ENCODE peak calls at places on chromosomes 2 and 18, in ten cellular contexts. M is tibial artery, J is colonic mucosa, B is right atrium auricular region, Z is tibial nerve, S is AG04449, W is transverse colon, X is bronchial epithelial cell, Q is heart left ventricle, V is HL-60. D is an unnamed sample.

GRCh38 chr2:215137741-215138340 is 585 bp downstream of the ABCA12 start:
- DNase-seq in W (no peak), X (peak), S (no peak), V (no peak), B (no peak), M (no peak), Z (no peak), J (no peak), Q (no peak), D (no peak)

GRCh38 chr2:54461251-54461650 is 5.1 kb downstream of the SPTBN1 start:
- DNase-seq in B (no peak), V (no peak), W (no peak), M (no peak), Q (no peak), J (no peak), X (peak), S (no peak), Z (no peak), D (no peak)

GRCh38 chr18:70536370-70537062 is 247.7 kb downstream of the SOCS6 start:
- DNase-seq in J (no peak), M (no peak), S (no peak), X (no peak), Z (no peak), V (no peak), W (no peak), Q (no peak), B (no peak), D (no peak)

GRCh38 chr18:44039826-44040225 is 640.9 kb upstream of the SETBP1 start:
- DNase-seq in X (peak), Z (no peak), M (no peak), W (no peak), V (no peak), B (no peak), S (no peak), J (no peak), Q (no peak), D (no peak)

GRCh38 chr2:177295479-177295878 is 31.0 kb upstream of the NFE2L2 start:
- DNase-seq in V (no peak), S (peak), X (no peak), B (no peak), Q (no peak), J (no peak), Z (peak), W (no peak), M (no peak), D (no peak)

GRCh38 chr2:85222792-85223191 is 89.6 kb downstream of the TCF7L1 start:
- DNase-seq in J (no peak), Q (no peak), S (no peak), X (peak), B (no peak), M (no peak), W (no peak), Z (no peak), V (no peak), D (no peak)

GRCh38 chr2:21392660-21393059 is 268.9 kb downstream of the TDRD15 start:
- DNase-seq in S (no peak), V (no peak), M (no peak), W (no peak), Q (no peak), J (no peak), Z (no peak), X (no peak), B (no peak), D (no peak)

GRCh38 chr2:8656160-8656641 is 25.7 kb upstream of the ID2 start:
- DNase-seq in B (no peak), V (no peak), W (no peak), Z (no peak), X (no peak), Q (no peak), J (no peak), S (no peak), M (no peak), D (no peak)

GRCh38 chr18:3529597-3529996 is 79.6 kb downstream of the TGIF1 start:
- DNase-seq in M (no peak), V (no peak), B (no peak), J (no peak), X (no peak), Q (no peak), Z (no peak), W (no peak), S (no peak), D (no peak)

GRCh38 chr2:133264951-133265949 is 303.0 kb downstream of the NCKAP5 start:
- DNase-seq in W (peak), S (no peak), V (no peak), X (no peak), J (peak), M (no peak), Z (no peak), B (no peak), Q (peak), D (no peak)

GRCh38 chr2:148221166-148221565 is 200.3 kb downstream of the MBD5 start:
- DNase-seq in J (no peak), M (no peak), V (peak), B (no peak), S (no peak), X (no peak), Q (no peak), W (no peak), Z (no peak), D (no peak)

GRCh38 chr2:45269149-45269793 is 260.0 kb upstream of the SIX2 start:
- DNase-seq in J (no peak), V (no peak), B (no peak), S (no peak), X (no peak), Z (no peak), Q (no peak), W (no peak), M (no peak), D (peak)

GRCh38 chr18:55863876-55864275 is 275.9 kb upstream of the TCF4 start:
- DNase-seq in Z (no peak), W (no peak), J (no peak), S (no peak), X (no peak), Q (no peak), B (no peak), V (no peak), M (no peak), D (no peak)

GRCh38 chr2:71157124-71157802 is 26.8 kb downstream of the MPHOSPH10 start:
- DNase-seq in X (peak), M (no peak), W (peak), J (peak), Q (peak), B (no peak), V (peak), Z (peak), S (no peak), D (no peak)

GRCh38 chr2:69965756-69966447 is 4.5 kb upstream of the ASPRV1 start:
- DNase-seq in Q (no peak), W (no peak), M (peak), S (no peak), J (no peak), X (no peak), B (no peak), Z (no peak), V (no peak), D (no peak)

GRCh38 chr2:216691210-216691741 is 4.1 kb downstream of the IGFBP5 start:
- DNase-seq in Z (peak), J (no peak), B (peak), X (peak), V (no peak), W (peak), S (no peak), M (peak), Q (peak), D (peak)

GRCh38 chr2:127411609-127412370 is 6.4 kb upstream of the PROC start:
- DNase-seq in S (no peak), W (no peak), V (peak), M (no peak), X (peak), J (no peak), Z (peak), Q (no peak), B (peak), D (peak)

GRCh38 chr2:205687018-205687956 is 5.0 kb downstream of the NRP2 start:
- DNase-seq in X (peak), S (no peak), V (no peak), Z (no peak), J (no peak), Q (no peak), W (no peak), B (no peak), M (no peak), D (no peak)

GRCh38 chr2:230877737-230878598 is 13.2 kb downstream of the ITM2C start:
- DNase-seq in V (peak), B (no peak), Q (no peak), M (peak), S (no peak), Z (no peak), X (no peak), J (no peak), W (peak), D (peak)

GRCh38 chr18:29434650-29435049 is 1257.7 kb upstream of the CDH2 start:
- DNase-seq in S (no peak), W (no peak), M (no peak), X (no peak), V (no peak), J (no peak), Z (no peak), B (no peak), Q (no peak), D (no peak)

GRCh38 chr2:215432759-215433594 is 2.9 kb downstream of the FN1 start:
- DNase-seq in V (no peak), Q (no peak), M (no peak), W (no peak), Z (no peak), X (no peak), S (no peak), J (no peak), B (no peak), D (no peak)

GRCh38 chr18:70390366-70391090 is 101.7 kb downstream of the SOCS6 start:
- DNase-seq in J (no peak), M (no peak), B (no peak), S (peak), Z (no peak), X (no peak), Q (no peak), V (no peak), W (no peak), D (no peak)

GRCh38 chr18:11533942-11534496 is 75.4 kb upstream of the SLC35G4 start:
- DNase-seq in S (no peak), Q (no peak), B (no peak), J (no peak), Z (no peak), X (no peak), M (no peak), W (no peak), V (no peak), D (no peak)

GRCh38 chr2:29920631-29921559 is 491 bp downstream of the ALK start:
- DNase-seq in Z (no peak), W (no peak), S (no peak), Q (peak), M (no peak), V (no peak), B (no peak), J (no peak), X (no peak), D (no peak)

GRCh38 chr2:215428060-215428910 is 7.6 kb downstream of the FN1 start:
- DNase-seq in B (no peak), Q (no peak), J (no peak), S (no peak), Z (no peak), X (no peak), M (no peak), V (no peak), W (no peak), D (no peak)

GRCh38 chr2:72330673-72331072 is 183.0 kb upstream of the CYP26B1 start:
- DNase-seq in B (no peak), V (no peak), X (peak), M (no peak), S (no peak), J (no peak), Q (no peak), W (no peak), Z (no peak), D (no peak)

GRCh38 chr2:229914182-229914581 is 7.6 kb downstream of the TRIP12 start:
- DNase-seq in M (no peak), X (no peak), B (no peak), V (peak), W (no peak), S (no peak), J (no peak), Q (no peak), Z (no peak), D (no peak)

GRCh38 chr2:9594361-9595063 is 36.3 kb downstream of the YWHAQ start:
- DNase-seq in J (no peak), X (peak), B (no peak), S (peak), W (no peak), Z (peak), M (no peak), Q (no peak), V (no peak), D (peak)

GRCh38 chr2:45329045-45329677 is 281.9 kb downstream of the SRBD1 start:
- DNase-seq in Q (no peak), M (no peak), W (no peak), V (no peak), S (no peak), X (peak), Z (no peak), J (no peak), B (no peak), D (no peak)

GRCh38 chr2:17303054-17303453 is 215.2 kb downstream of the RAD51AP2 start:
- DNase-seq in B (no peak), S (peak), V (no peak), W (no peak), X (peak), Z (no peak), J (no peak), M (no peak), Q (no peak), D (no peak)

GRCh38 chr18:42445359-42445758 is 490.3 kb downstream of the PIK3C3 start:
- DNase-seq in M (no peak), Z (no peak), W (no peak), X (no peak), J (no peak), Q (no peak), S (no peak), V (no peak), B (no peak), D (no peak)

GRCh38 chr18:34330308-34330707 is 105.6 kb upstream of the NOL4 start:
- DNase-seq in J (peak), V (no peak), W (no peak), X (no peak), Q (no peak), B (no peak), M (no peak), Z (no peak), S (no peak), D (no peak)

GRCh38 chr2:18961991-18962421 is 372.6 kb upstream of the NT5C1B start:
- DNase-seq in J (no peak), V (no peak), X (no peak), B (no peak), M (peak), S (no peak), W (no peak), Z (no peak), Q (no peak), D (no peak)

GRCh38 chr2:56232912-56233311 is 49.1 kb downstream of the CCDC85A start:
- DNase-seq in V (no peak), W (no peak), J (no peak), B (no peak), S (no peak), X (no peak), Q (no peak), Z (no peak), M (no peak), D (no peak)

GRCh38 chr2:23684540-23685176 is 242.3 kb downstream of the ATAD2B start:
- DNase-seq in Z (no peak), W (no peak), S (no peak), Q (no peak), B (no peak), M (no peak), J (no peak), V (no peak), X (no peak), D (no peak)

GRCh38 chr2:8953525-8953924 is 50.0 kb downstream of the MBOAT2 start:
- DNase-seq in W (no peak), J (no peak), S (no peak), Z (no peak), V (no peak), M (no peak), Q (no peak), B (no peak), X (no peak), D (no peak)

GRCh38 chr2:240704651-240705050 is 13.0 kb downstream of the AQP12A start:
- DNase-seq in V (no peak), S (no peak), Z (no peak), Q (no peak), W (no peak), X (no peak), B (no peak), M (no peak), J (no peak), D (no peak)

GRCh38 chr2:234451852-234452625 is 44.8 kb downstream of the ARL4C start:
- DNase-seq in X (peak), V (no peak), J (no peak), M (no peak), B (no peak), S (peak), Z (no peak), Q (no peak), W (no peak), D (no peak)

GRCh38 chr2:234451242-234451641 is 45.6 kb downstream of the ARL4C start:
- DNase-seq in Z (no peak), V (no peak), X (no peak), S (no peak), J (no peak), M (no peak), Q (no peak), W (no peak), B (no peak), D (no peak)

GRCh38 chr2:234454433-234454832 is 42.4 kb downstream of the ARL4C start:
- DNase-seq in B (no peak), S (no peak), Z (no peak), J (no peak), Q (no peak), X (no peak), V (no peak), W (no peak), M (no peak), D (no peak)

GRCh38 chr2:234450431-234451095 is 46.3 kb downstream of the ARL4C start:
- DNase-seq in W (no peak), Z (no peak), Q (no peak), V (no peak), B (no peak), M (no peak), S (no peak), J (no peak), X (no peak), D (no peak)

GRCh38 chr2:234453216-234453615 is 43.7 kb downstream of the ARL4C start:
- DNase-seq in B (no peak), J (no peak), V (no peak), Q (no peak), S (no peak), Z (no peak), M (no peak), W (no peak), X (peak), D (no peak)
- H3K4me3 ChIP-seq in B (no peak), J (no peak), V (no peak), Q (peak), S (no peak), Z (no peak), M (no peak), W (no peak), X (no peak), D (no peak)

GRCh38 chr2:135258193-135258592 is 206.1 kb downstream of the RAB3GAP1 start:
- DNase-seq in B (no peak), Z (no peak), S (no peak), M (no peak), W (no peak), X (peak), V (no peak), Q (no peak), J (no peak), D (no peak)
- TF ChIP-seq CTCF in B (no peak), Z (no peak), S (no peak), M (no peak), W (no peak), X (peak), V (no peak), Q (no peak), J (no peak), D (no peak)

GRCh38 chr2:27584597-27584996 is 1.8 kb downstream of the ZNF512 start:
- DNase-seq in X (no peak), Q (no peak), S (no peak), Z (no peak), J (no peak), V (no peak), M (no peak), W (no peak), B (no peak), D (no peak)
- H3K4me3 ChIP-seq in X (no peak), Q (peak), S (no peak), Z (no peak), J (no peak), V (peak), M (no peak), W (no peak), B (no peak), D (no peak)

GRCh38 chr2:232444409-232445148 is 11.4 kb upstream of the ALPI start:
- DNase-seq in W (peak), M (peak), X (peak), Q (no peak), V (peak), B (no peak), J (peak), Z (no peak), S (no peak), D (no peak)
- TF ChIP-seq CTCF in W (peak), M (peak), X (peak), Q (peak), V (peak), B (peak), J (peak), Z (peak), S (peak), D (no peak)

GRCh38 chr2:66573866-66574265 is 138.9 kb downstream of the MEIS1 start:
- DNase-seq in S (no peak), X (no peak), Q (no peak), B (no peak), Z (no peak), W (no peak), M (no peak), J (no peak), V (no peak), D (no peak)
- H3K4me3 ChIP-seq in S (peak), X (no peak), Q (no peak), B (peak), Z (no peak), W (no peak), M (no peak), J (no peak), V (no peak), D (no peak)

DNA sequence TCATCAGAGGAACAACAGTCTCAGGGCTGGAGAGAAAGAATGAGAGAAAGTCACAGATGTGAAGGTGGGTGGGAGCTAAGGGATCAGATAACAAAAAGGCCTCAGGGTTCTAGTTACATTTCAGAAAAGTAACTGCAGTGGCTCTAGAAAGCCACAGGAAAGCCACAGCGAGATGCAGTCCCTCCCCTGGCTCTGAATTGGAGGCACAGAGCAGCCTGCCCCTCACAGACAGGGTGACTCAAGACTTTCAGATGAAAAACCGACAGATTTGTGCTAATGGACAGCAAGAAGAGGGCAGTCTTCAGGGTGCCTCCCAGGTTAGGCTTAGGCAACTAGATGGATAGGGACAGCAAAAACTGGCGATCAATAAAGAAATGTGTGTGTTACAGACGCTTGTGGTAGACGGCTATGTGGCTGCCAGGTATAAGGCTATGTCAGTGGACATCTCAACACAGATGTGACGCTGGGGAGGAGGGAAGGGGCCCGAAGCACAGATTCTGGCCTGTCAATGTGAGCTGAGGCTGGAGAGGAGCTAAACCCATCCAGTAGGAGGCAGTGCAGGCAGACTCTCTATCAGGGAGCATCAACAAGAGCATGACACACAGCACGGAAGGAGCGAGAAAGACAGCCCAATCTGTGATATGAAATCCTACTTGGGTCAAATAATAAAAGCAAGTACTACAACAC is 26.2 kb downstream of the UNC50 start:
- DNase-seq in V (no peak), B (no peak), M (no peak), J (no peak), W (no peak), Z (no peak), X (peak), Q (no peak), S (no peak), D (no peak)
- TF ChIP-seq CTCF in V (no peak), B (no peak), M (no peak), J (no peak), W (no peak), Z (no peak), X (peak), Q (no peak), S (no peak), D (no peak)

DNA sequence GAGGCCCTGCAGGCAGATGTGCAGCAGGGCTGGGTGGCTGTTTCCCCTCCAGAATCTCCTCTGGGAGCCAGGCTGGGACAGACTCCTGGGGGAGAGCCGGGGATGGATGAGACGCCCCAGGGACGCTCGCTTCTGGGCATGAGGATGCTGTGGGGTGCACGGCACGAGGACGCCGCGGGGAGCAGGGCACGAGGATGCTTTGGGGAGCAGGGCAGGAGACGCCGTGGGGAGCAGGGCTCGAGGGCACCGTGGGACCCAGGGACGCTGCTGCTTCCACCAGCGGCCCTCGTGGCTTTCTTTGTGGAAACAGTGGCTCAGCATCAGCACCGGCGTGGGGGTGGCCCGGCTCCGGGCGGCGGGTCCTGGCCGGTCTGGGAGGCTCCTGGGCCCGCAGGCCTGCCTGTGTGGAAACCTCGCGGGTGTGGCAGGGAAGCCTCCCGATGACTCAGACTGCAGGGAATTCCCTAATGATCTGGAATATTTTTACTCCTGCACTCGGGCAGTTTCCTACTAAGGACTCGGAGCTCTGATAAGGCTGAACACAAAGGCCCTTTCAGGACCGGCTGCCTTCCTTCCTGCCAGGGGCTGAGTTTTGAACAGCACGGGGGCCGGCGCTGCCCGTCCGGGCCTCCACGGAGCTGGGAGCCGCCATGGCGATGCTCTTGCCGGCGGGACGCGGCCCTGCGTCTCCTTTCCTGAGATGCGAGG is 62.6 kb downstream of the NFATC1 start:
- DNase-seq in S (peak), Z (peak), B (peak), M (peak), X (peak), Q (peak), V (no peak), J (peak), W (peak), D (peak)
- H3K4me3 ChIP-seq in S (no peak), Z (peak), B (peak), M (peak), X (no peak), Q (no peak), V (no peak), J (no peak), W (no peak), D (no peak)